ENCODE peak calls at places on chromosomes 1 and 21, in five cellular contexts. N is pancreas, W is neural progenitor cell, M is breast epithelium, U is ovary. A is an unnamed sample. For H3K27me3, the result is how much of the 10 kb centered on the place peaks cover.

GRCh38 chr1:96559181-96559580 is 162.4 kb upstream of the PTBP2 start:
- DNase-seq in W (no peak), U (no peak), N (no peak), M (no peak), A (no peak)

GRCh38 chr1:38038836-38039235 is 7.8 kb downstream of the POU3F1 start:
- DNase-seq in U (no peak), W (no peak), M (no peak), N (no peak), A (peak)

GRCh38 chr1:26360051-26360806 is 6.3 kb upstream of the CRYBG2 start:
- DNase-seq in U (no peak), M (no peak), W (peak), N (peak), A (no peak)

GRCh38 chr1:53197301-53198205 is 929 bp downstream of the CPT2 start:
- DNase-seq in M (no peak), W (peak), N (no peak), U (no peak), A (no peak)

GRCh38 chr1:205360166-205360565 is 3.4 kb upstream of the KLHDC8A start:
- DNase-seq in U (no peak), W (peak), M (no peak), N (no peak), A (no peak)

GRCh38 chr1:206633708-206634121 is 1.6 kb upstream of the DYRK3 start:
- DNase-seq in N (no peak), W (peak), M (no peak), U (peak), A (peak)

GRCh38 chr1:150309758-150310495 is 11.4 kb upstream of the PRPF3 start:
- DNase-seq in M (no peak), U (peak), N (no peak), W (no peak), A (no peak)

GRCh38 chr1:15538750-15539149 is 12.1 kb downstream of the DNAJC16 start:
- DNase-seq in W (no peak), N (no peak), M (no peak), U (no peak), A (no peak)

GRCh38 chr1:8373547-8374270 is 55.8 kb downstream of the SLC45A1 start:
- DNase-seq in U (peak), M (peak), N (peak), W (peak), A (peak)

GRCh38 chr1:226349801-226350503 is 41.0 kb upstream of the LIN9 start:
- DNase-seq in W (peak), N (no peak), U (peak), M (no peak), A (no peak)

GRCh38 chr1:226154593-226154992 is 31.9 kb downstream of the ACBD3 start:
- DNase-seq in M (no peak), N (no peak), W (no peak), U (no peak), A (no peak)

GRCh38 chr1:39378377-39378776 is 113.1 kb upstream of the BMP8A start:
- DNase-seq in M (no peak), N (no peak), W (peak), U (no peak), A (peak)

GRCh38 chr1:161092621-161093028 is 3.3 kb upstream of the NECTIN4 start:
- DNase-seq in N (peak), M (peak), U (no peak), W (no peak), A (peak)

GRCh38 chr1:6614019-6614952 is 755 bp downstream of the PHF13 start:
- DNase-seq in U (peak), M (peak), N (peak), W (peak), A (no peak)

GRCh38 chr1:150477733-150478132 is 9.5 kb upstream of the TARS2 start:
- DNase-seq in U (no peak), N (no peak), M (no peak), W (no peak), A (peak)

GRCh38 chr1:200042437-200043329 is 15.2 kb downstream of the NR5A2 start:
- DNase-seq in M (no peak), W (peak), N (peak), U (no peak), A (no peak)

GRCh38 chr1:211577277-211577825 is 1.6 kb downstream of the SLC30A1 start:
- DNase-seq in N (no peak), M (no peak), W (no peak), U (no peak), A (peak)

GRCh38 chr1:197660389-197660788 is 114.9 kb downstream of the DENND1B start:
- DNase-seq in U (no peak), W (no peak), M (no peak), N (no peak), A (no peak)

GRCh38 chr1:233639611-233640010 is 25.7 kb downstream of the KCNK1 start:
- DNase-seq in U (no peak), M (no peak), N (no peak), W (no peak), A (peak)

GRCh38 chr1:205246426-205247119 is 18.8 kb downstream of the TMCC2 start:
- DNase-seq in N (peak), U (no peak), W (no peak), M (peak), A (no peak)

GRCh38 chr1:65979145-65979544 is 186.4 kb downstream of the PDE4B start:
- DNase-seq in N (no peak), U (no peak), M (no peak), W (no peak), A (no peak)

GRCh38 chr1:113178522-113178921 is 105.5 kb downstream of the LRIG2 start:
- DNase-seq in W (no peak), U (no peak), N (no peak), M (no peak), A (no peak)
- TF ChIP-seq CTCF in W (no peak), U (no peak), N (no peak), M (no peak), A (peak)

DNA sequence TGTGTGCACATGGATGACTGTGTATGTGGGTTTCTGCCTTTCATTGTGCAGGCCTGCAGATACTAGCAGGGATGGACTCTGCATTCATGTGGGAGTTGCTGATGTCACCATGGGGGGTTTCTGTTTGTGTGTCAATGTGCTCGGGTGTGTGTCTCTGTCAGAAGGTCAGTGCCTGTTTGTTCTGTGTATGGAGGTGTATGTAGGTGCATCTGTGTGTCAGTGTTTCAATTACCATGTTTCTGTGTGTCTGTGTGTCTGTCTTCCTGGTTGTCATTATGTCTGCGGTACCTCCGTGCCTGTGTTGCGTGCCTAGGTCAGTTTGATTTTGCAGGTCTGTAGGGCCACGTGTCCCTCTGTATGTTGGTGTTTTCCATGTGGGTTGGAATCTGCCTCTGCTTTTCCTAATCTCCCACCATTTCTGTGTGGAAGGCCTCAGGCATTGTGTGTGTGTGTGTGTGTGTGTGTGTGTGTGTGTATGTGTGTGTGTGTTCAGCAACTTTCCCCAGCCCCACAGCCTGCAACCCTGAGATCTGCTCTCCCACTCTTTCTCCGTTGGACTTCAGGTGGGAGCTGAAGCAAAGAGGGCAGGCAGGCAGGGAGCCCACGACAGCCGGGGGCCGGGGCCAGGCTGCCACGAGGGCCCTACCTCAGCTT is 36.7 kb upstream of the WASF2 start:
- DNase-seq in N (no peak), W (no peak), U (no peak), M (no peak), A (peak)
- H3K4me3 ChIP-seq in N (peak), W (peak), U (peak), M (no peak), A (no peak)

DNA sequence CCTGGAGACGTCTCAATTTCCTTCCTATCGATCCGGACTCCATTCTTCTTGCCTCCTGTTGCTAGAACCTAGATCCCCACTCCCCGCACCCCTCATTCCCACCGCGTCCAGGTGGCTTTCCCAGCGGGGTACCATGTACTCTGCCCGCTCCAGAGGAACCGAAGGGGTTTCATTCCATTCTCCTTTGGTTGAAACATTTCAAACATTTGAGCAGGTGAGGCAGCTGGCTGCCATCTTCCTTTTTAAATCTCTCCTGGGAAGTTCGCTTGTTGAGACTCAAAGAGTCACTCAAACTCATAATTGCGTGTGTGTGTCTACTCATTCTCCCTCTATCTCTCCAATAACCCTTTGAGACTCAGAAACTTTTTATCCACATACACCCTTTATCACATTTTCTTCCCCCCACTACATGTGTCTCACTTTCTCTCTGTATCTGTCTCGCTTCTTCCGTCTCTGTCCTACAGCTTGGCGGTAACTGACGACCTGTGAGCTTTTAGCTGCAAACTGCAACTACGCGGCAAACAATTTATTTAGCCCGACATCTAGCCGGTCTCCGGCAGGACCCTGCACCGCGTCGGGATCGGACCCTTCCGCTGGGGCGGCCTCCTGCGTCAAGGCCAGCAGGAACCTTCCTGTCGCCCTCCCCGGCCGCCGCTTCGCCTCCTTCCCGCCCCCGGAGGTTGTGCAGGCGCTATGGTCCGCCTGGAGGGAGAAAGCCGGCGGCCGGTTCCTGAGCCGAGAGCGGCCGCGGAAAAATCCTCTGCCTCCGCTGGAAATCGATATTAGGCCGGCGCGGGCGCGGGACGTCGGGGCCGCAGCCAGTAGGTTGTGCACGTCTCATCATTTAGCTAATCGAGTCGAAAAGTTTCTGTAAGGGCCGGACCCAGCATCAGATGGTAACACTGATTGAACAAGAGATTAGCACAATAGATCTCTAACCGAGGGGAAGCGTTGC is 3.0 kb upstream of the FOXD3 start:
- DNase-seq in N (peak), U (no peak), M (no peak), W (peak), A (no peak)
- H3K27me3 ChIP-seq in N (under half), U (under half), M (under half), W (half or more), A (half or more)

DNA sequence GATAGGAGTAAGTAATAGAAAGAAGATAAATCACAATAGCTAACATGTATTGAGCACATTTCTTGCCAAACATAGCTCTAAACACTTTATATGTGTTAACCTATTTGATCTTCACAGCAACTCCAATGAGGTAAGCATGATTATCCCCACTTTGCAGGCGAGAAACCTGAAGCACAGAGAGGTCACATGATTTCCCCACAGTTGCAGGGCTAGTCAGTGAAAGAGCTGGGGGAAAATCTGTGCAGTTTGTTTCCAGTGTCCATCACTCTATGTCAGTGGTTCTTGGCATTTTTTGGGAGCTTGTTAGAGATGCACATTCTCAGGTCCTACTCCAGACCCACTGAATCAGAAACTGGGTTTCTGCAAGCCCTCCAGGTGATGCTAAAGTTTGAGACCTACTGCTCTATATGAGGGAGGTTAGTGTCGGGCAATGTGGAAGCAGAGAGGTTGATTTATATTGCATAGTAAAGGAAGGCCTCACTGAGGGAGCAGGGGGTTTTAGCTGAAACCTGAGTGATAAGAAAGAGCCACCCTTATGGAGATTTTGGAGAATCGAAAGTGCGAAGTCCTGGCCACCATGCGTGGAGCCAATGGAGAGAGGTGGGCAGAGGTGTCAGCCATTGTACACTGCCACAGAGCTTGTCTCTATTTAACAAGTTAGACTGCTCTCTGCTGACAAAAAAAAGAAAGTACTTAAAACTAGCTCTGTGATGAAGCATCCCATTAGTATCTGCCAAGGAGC is 20.9 kb downstream of the MCOLN3 start:
- DNase-seq in U (no peak), N (no peak), W (peak), M (no peak), A (peak)
- TF ChIP-seq CTCF in U (no peak), N (no peak), W (peak), M (no peak), A (no peak)

DNA sequence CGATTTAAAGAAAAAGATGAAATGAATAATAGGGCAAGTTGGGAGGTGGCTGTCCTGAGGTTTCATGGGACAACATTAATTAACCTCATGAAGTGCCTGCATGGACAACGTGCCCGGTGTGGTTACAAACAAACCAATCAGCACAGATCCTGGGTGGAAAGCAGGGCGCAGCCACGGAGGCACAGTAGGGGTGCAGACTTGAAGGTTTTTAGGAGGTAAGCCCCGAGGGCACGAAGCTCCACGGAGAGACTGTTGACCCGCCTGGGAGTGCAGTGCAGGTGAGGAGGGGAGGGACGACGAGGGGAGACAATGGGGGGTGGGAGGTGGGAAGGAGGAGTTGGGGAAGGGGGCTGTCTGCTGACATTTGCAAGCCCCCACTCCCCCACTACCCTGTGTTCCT is 2.3 kb upstream of the RIPK4 start:
- DNase-seq in M (peak), W (no peak), U (no peak), N (no peak), A (no peak)
- H3K4me3 ChIP-seq in M (no peak), W (no peak), U (peak), N (peak), A (no peak)

GRCh38 chr1:160080381-160081100 is 797 bp upstream of the KCNJ9 start:
- DNase-seq in N (no peak), M (no peak), W (no peak), U (no peak), A (no peak)

GRCh38 chr1:160082926-160083325 is 1.6 kb downstream of the KCNJ9 start:
- DNase-seq in W (no peak), M (no peak), U (no peak), N (no peak), A (no peak)

GRCh38 chr1:160081261-160081936 is at the start of gene KCNJ9:
- DNase-seq in M (no peak), W (peak), U (no peak), N (no peak), A (no peak)

GRCh38 chr1:160083968-160084770 is 2.8 kb downstream of the KCNJ9 start:
- DNase-seq in U (peak), M (peak), N (peak), W (peak), A (peak)

GRCh38 chr1:160082487-160082886 is 1.1 kb downstream of the KCNJ9 start:
- DNase-seq in M (no peak), N (no peak), U (no peak), W (no peak), A (no peak)
- H3K27me3 ChIP-seq in M (under half), N (under half), U (under half), W (half or more), A (under half)